ENCODE peak calls at places on chromosomes 13 and 19, in ten cellular contexts. One of them, this sample, is unnamed.

GRCh38 chr19:17686027-17686511 is 2.1 kb downstream of the UNC13A start:
- DNase-seq in colonic mucosa: no peak
- DNase-seq in skeletal muscle cell: no peak
- DNase-seq in GM12865: no peak
- DNase-seq in Peyer's patch: no peak
- DNase-seq in heart left ventricle: no peak
- DNase-seq in IMR-90: no peak
- DNase-seq in epithelial cell of esophagus: no peak
- DNase-seq in spleen: no peak
- DNase-seq in GM23248: peak
- DNase-seq in this sample: peak

GRCh38 chr19:40443930-40444180 is 280 bp downstream of the SERTAD3 start:
- DNase-seq in IMR-90: no peak
- DNase-seq in heart left ventricle: no peak
- DNase-seq in spleen: no peak
- DNase-seq in GM12865: no peak
- DNase-seq in GM23248: no peak
- DNase-seq in skeletal muscle cell: no peak
- DNase-seq in Peyer's patch: no peak
- DNase-seq in epithelial cell of esophagus: peak
- DNase-seq in colonic mucosa: no peak
- DNase-seq in this sample: peak

GRCh38 chr13:44762946-44763345 is 186.8 kb upstream of the TSC22D1 start:
- DNase-seq in heart left ventricle: no peak
- DNase-seq in GM23248: no peak
- DNase-seq in Peyer's patch: no peak
- DNase-seq in colonic mucosa: no peak
- DNase-seq in skeletal muscle cell: no peak
- DNase-seq in GM12865: no peak
- DNase-seq in epithelial cell of esophagus: no peak
- DNase-seq in IMR-90: peak
- DNase-seq in spleen: no peak
- DNase-seq in this sample: peak

GRCh38 chr13:111956261-111957151 is 110.4 kb upstream of the SOX1 start:
- DNase-seq in GM12865: no peak
- DNase-seq in Peyer's patch: peak
- DNase-seq in spleen: peak
- DNase-seq in GM23248: no peak
- DNase-seq in IMR-90: no peak
- DNase-seq in epithelial cell of esophagus: no peak
- DNase-seq in heart left ventricle: no peak
- DNase-seq in colonic mucosa: no peak
- DNase-seq in skeletal muscle cell: no peak
- DNase-seq in this sample: no peak

GRCh38 chr19:4547303-4548237 is 7.7 kb upstream of the LRG1 start:
- DNase-seq in Peyer's patch: no peak
- DNase-seq in GM23248: peak
- DNase-seq in IMR-90: no peak
- DNase-seq in epithelial cell of esophagus: peak
- DNase-seq in spleen: peak
- DNase-seq in GM12865: no peak
- DNase-seq in skeletal muscle cell: no peak
- DNase-seq in colonic mucosa: peak
- DNase-seq in heart left ventricle: no peak
- DNase-seq in this sample: no peak

GRCh38 chr13:77274126-77274525 is 52.8 kb downstream of the MYCBP2 start:
- DNase-seq in GM12865: no peak
- DNase-seq in Peyer's patch: no peak
- DNase-seq in skeletal muscle cell: no peak
- DNase-seq in IMR-90: no peak
- DNase-seq in GM23248: no peak
- DNase-seq in epithelial cell of esophagus: no peak
- DNase-seq in spleen: no peak
- DNase-seq in colonic mucosa: no peak
- DNase-seq in heart left ventricle: no peak
- DNase-seq in this sample: no peak

GRCh38 chr19:15292847-15293582 is 39.3 kb downstream of the BRD4 start:
- DNase-seq in colonic mucosa: no peak
- DNase-seq in epithelial cell of esophagus: no peak
- DNase-seq in GM23248: no peak
- DNase-seq in IMR-90: no peak
- DNase-seq in Peyer's patch: no peak
- DNase-seq in GM12865: peak
- DNase-seq in skeletal muscle cell: no peak
- DNase-seq in heart left ventricle: no peak
- DNase-seq in spleen: peak
- DNase-seq in this sample: peak

GRCh38 chr13:37534181-37534580 is 64.4 kb downstream of the POSTN start:
- DNase-seq in colonic mucosa: no peak
- DNase-seq in Peyer's patch: no peak
- DNase-seq in spleen: no peak
- DNase-seq in IMR-90: peak
- DNase-seq in GM12865: no peak
- DNase-seq in skeletal muscle cell: peak
- DNase-seq in heart left ventricle: no peak
- DNase-seq in GM23248: peak
- DNase-seq in epithelial cell of esophagus: peak
- DNase-seq in this sample: peak

GRCh38 chr13:111609631-111610030 is 289.2 kb downstream of the TEX29 start:
- DNase-seq in colonic mucosa: no peak
- DNase-seq in spleen: no peak
- DNase-seq in Peyer's patch: no peak
- DNase-seq in skeletal muscle cell: no peak
- DNase-seq in heart left ventricle: no peak
- DNase-seq in IMR-90: no peak
- DNase-seq in epithelial cell of esophagus: no peak
- DNase-seq in GM12865: no peak
- DNase-seq in GM23248: no peak
- DNase-seq in this sample: no peak

GRCh38 chr19:17457621-17458020 is 3.1 kb downstream of the NXNL1 start:
- DNase-seq in GM23248: peak
- DNase-seq in skeletal muscle cell: no peak
- DNase-seq in epithelial cell of esophagus: no peak
- DNase-seq in Peyer's patch: no peak
- DNase-seq in spleen: no peak
- DNase-seq in heart left ventricle: no peak
- DNase-seq in IMR-90: no peak
- DNase-seq in GM12865: no peak
- DNase-seq in colonic mucosa: no peak
- DNase-seq in this sample: no peak

GRCh38 chr19:590396-590745 is 690 bp downstream of the HCN2 start:
- DNase-seq in GM12865: no peak
- DNase-seq in epithelial cell of esophagus: peak
- DNase-seq in skeletal muscle cell: no peak
- DNase-seq in spleen: no peak
- DNase-seq in colonic mucosa: no peak
- DNase-seq in heart left ventricle: peak
- DNase-seq in IMR-90: peak
- DNase-seq in GM23248: peak
- DNase-seq in Peyer's patch: no peak
- DNase-seq in this sample: peak

GRCh38 chr19:8899356-8899755 is 67.2 kb downstream of the MBD3L1 start:
- DNase-seq in Peyer's patch: no peak
- DNase-seq in GM12865: no peak
- DNase-seq in skeletal muscle cell: no peak
- DNase-seq in spleen: no peak
- DNase-seq in colonic mucosa: no peak
- DNase-seq in epithelial cell of esophagus: no peak
- DNase-seq in GM23248: no peak
- DNase-seq in IMR-90: no peak
- DNase-seq in heart left ventricle: no peak
- DNase-seq in this sample: no peak
- H3K4me3 ChIP-seq in Peyer's patch: no peak
- H3K4me3 ChIP-seq in GM12865: no peak
- H3K4me3 ChIP-seq in skeletal muscle cell: no peak
- H3K4me3 ChIP-seq in spleen: no peak
- H3K4me3 ChIP-seq in colonic mucosa: no peak
- H3K4me3 ChIP-seq in epithelial cell of esophagus: no peak
- H3K4me3 ChIP-seq in GM23248: no peak
- H3K4me3 ChIP-seq in IMR-90: no peak
- H3K4me3 ChIP-seq in heart left ventricle: no peak
- H3K4me3 ChIP-seq in this sample: no peak

GRCh38 chr19:2454962-2455409 is 1.8 kb downstream of the LMNB2 start:
- DNase-seq in colonic mucosa: no peak
- DNase-seq in GM23248: no peak
- DNase-seq in Peyer's patch: no peak
- DNase-seq in heart left ventricle: no peak
- DNase-seq in spleen: no peak
- DNase-seq in epithelial cell of esophagus: no peak
- DNase-seq in skeletal muscle cell: no peak
- DNase-seq in IMR-90: no peak
- DNase-seq in GM12865: no peak
- DNase-seq in this sample: no peak

GRCh38 chr19:2456301-2456570 is 523 bp downstream of the LMNB2 start:
- DNase-seq in IMR-90: no peak
- DNase-seq in GM23248: no peak
- DNase-seq in Peyer's patch: no peak
- DNase-seq in epithelial cell of esophagus: no peak
- DNase-seq in GM12865: no peak
- DNase-seq in colonic mucosa: no peak
- DNase-seq in skeletal muscle cell: no peak
- DNase-seq in heart left ventricle: no peak
- DNase-seq in spleen: no peak
- DNase-seq in this sample: no peak

GRCh38 chr19:2455481-2456300 is 1.1 kb downstream of the LMNB2 start:
- DNase-seq in Peyer's patch: no peak
- DNase-seq in GM12865: peak
- DNase-seq in epithelial cell of esophagus: peak
- DNase-seq in spleen: peak
- DNase-seq in GM23248: peak
- DNase-seq in colonic mucosa: peak
- DNase-seq in IMR-90: no peak
- DNase-seq in skeletal muscle cell: no peak
- DNase-seq in heart left ventricle: peak
- DNase-seq in this sample: no peak

GRCh38 chr19:2453431-2454025 is 3.2 kb downstream of the LMNB2 start:
- DNase-seq in colonic mucosa: no peak
- DNase-seq in GM12865: no peak
- DNase-seq in Peyer's patch: no peak
- DNase-seq in epithelial cell of esophagus: no peak
- DNase-seq in skeletal muscle cell: no peak
- DNase-seq in GM23248: no peak
- DNase-seq in spleen: no peak
- DNase-seq in IMR-90: no peak
- DNase-seq in heart left ventricle: peak
- DNase-seq in this sample: no peak

DNA sequence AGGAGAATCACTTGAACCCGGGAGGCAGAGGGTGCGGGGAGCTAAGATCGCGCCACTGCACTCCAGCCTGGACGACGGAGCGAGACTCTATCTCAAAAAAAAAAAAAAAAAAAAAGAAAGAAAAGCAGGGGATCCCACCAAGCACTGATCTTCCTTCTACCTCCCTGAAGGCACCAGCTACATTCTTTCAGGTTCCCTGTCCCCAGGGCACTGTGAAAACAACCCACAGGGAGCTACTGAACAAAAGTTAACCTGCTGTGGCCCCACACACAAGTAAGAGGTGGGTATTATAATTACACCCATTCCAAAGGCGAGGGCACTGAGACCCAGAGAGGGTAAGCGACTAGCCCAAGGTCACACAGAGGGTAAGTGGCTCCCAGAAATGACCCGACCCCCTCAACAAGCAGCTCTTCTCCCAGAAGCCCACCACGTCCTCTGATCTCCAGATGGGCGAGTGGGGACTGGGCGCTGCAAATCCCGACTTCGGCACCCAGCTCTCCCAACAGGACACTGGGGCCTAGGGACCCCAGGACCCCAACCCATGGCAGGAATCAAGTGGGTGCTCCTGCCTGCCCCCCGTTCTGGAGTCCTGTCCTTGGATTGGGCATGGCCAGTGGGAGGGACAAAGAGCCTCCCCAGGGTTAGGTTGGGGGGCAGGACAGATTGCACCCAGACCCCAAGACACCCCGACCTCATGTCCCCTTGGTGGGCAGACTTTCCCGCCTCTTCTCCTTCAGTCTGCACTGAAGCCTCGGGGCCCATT is 2.4 kb downstream of the LMNB2 start:
- DNase-seq in heart left ventricle: no peak
- DNase-seq in IMR-90: no peak
- DNase-seq in spleen: no peak
- DNase-seq in Peyer's patch: no peak
- DNase-seq in GM23248: no peak
- DNase-seq in skeletal muscle cell: no peak
- DNase-seq in GM12865: no peak
- DNase-seq in epithelial cell of esophagus: no peak
- DNase-seq in colonic mucosa: no peak
- DNase-seq in this sample: no peak
- H3K4me3 ChIP-seq in heart left ventricle: no peak
- H3K4me3 ChIP-seq in IMR-90: no peak
- H3K4me3 ChIP-seq in spleen: no peak
- H3K4me3 ChIP-seq in Peyer's patch: no peak
- H3K4me3 ChIP-seq in GM23248: no peak
- H3K4me3 ChIP-seq in skeletal muscle cell: no peak
- H3K4me3 ChIP-seq in GM12865: peak
- H3K4me3 ChIP-seq in epithelial cell of esophagus: no peak
- H3K4me3 ChIP-seq in colonic mucosa: no peak
- H3K4me3 ChIP-seq in this sample: no peak

GRCh38 chr19:54606230-54606629 is 12.8 kb downstream of the LILRA1 start:
- DNase-seq in IMR-90: no peak
- DNase-seq in spleen: no peak
- DNase-seq in skeletal muscle cell: no peak
- DNase-seq in colonic mucosa: no peak
- DNase-seq in GM23248: no peak
- DNase-seq in heart left ventricle: no peak
- DNase-seq in GM12865: peak
- DNase-seq in Peyer's patch: no peak
- DNase-seq in epithelial cell of esophagus: no peak
- DNase-seq in this sample: no peak
- H3K4me3 ChIP-seq in IMR-90: no peak
- H3K4me3 ChIP-seq in spleen: no peak
- H3K4me3 ChIP-seq in skeletal muscle cell: no peak
- H3K4me3 ChIP-seq in colonic mucosa: no peak
- H3K4me3 ChIP-seq in GM23248: no peak
- H3K4me3 ChIP-seq in heart left ventricle: no peak
- H3K4me3 ChIP-seq in GM12865: no peak
- H3K4me3 ChIP-seq in Peyer's patch: no peak
- H3K4me3 ChIP-seq in epithelial cell of esophagus: no peak
- H3K4me3 ChIP-seq in this sample: no peak

DNA sequence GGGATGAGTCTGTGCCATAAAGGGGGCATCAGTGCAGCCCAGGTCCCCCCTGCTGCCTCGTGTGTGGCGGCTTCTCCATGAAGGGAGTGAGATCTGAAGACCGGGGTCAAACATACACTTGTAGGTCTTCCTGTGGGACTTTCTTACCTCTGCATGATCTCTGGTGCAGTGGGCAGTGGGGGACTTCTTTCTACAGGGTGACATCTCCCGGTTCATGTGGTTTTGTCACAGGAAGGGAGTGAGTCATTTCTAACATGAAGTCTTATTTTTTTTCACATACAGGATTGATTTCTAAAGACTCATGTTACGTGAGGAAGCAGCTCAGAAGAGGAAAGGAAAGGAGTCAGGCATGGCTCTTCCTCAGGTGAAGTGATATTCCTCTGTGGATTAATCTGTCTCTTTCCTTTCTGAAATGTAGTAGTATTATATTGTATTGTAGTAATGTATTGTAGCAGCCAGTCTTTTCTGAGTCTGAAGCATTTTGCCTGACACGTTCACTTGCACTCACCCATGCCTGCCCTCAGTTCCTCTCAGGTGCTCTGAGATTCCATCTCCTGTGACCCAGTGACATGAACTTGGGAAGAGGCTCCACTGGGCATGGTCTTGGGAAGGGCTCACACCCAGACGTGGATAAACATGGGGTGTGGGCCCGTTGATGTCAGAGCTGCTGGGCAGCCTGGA is 15.7 kb downstream of the ZNF808 start:
- DNase-seq in IMR-90: peak
- DNase-seq in skeletal muscle cell: no peak
- DNase-seq in spleen: no peak
- DNase-seq in heart left ventricle: no peak
- DNase-seq in Peyer's patch: no peak
- DNase-seq in GM12865: peak
- DNase-seq in epithelial cell of esophagus: no peak
- DNase-seq in colonic mucosa: no peak
- DNase-seq in GM23248: no peak
- DNase-seq in this sample: no peak
- H3K4me3 ChIP-seq in IMR-90: no peak
- H3K4me3 ChIP-seq in skeletal muscle cell: no peak
- H3K4me3 ChIP-seq in spleen: no peak
- H3K4me3 ChIP-seq in heart left ventricle: no peak
- H3K4me3 ChIP-seq in Peyer's patch: no peak
- H3K4me3 ChIP-seq in GM12865: no peak
- H3K4me3 ChIP-seq in epithelial cell of esophagus: no peak
- H3K4me3 ChIP-seq in colonic mucosa: no peak
- H3K4me3 ChIP-seq in GM23248: no peak
- H3K4me3 ChIP-seq in this sample: no peak

This sample was measured in fibroblast of the aortic adventitia.